ENCODE peak calls at places on chromosomes 3 and 15, in six cellular contexts. M is activated T-helper 1 cell treated with Interleukin-2 at 50 U/mL for 16 hours; O is KBM-7; L is activated naive CD4-positive, alpha-beta T cell treated with anti-CD3 and anti-CD28 coated beads, Interleukin-2, amount 50 U/mL, for 72 hours; Z is AG04450; N is naive thymus-derived CD4-positive, alpha-beta T cell. T is an unnamed sample.

GRCh38 chr15:22866066-22866465 is 27.6 kb downstream of the NIPA2 start:
- DNase-seq in M (no peak), O (no peak), L (no peak), Z (no peak), N (no peak), T (no peak)

GRCh38 chr3:190429681-190430080 is 20.0 kb downstream of the TMEM207 start:
- DNase-seq in M (no peak), O (no peak), L (no peak), Z (no peak), N (no peak), T (no peak)

GRCh38 chr3:32428092-32429068 is 36.7 kb downstream of the CMTM7 start:
- DNase-seq in M (no peak), O (peak), L (no peak), Z (no peak), N (peak), T (no peak)

GRCh38 chr3:182682263-182683229 is 110.8 kb upstream of the ATP11B start:
- DNase-seq in M (peak), O (peak), L (peak), Z (no peak), N (peak), T (peak)

GRCh38 chr3:14767245-14767593 is 51.5 kb upstream of the FGD5 start:
- DNase-seq in M (no peak), O (no peak), L (no peak), Z (no peak), N (no peak), T (no peak)

GRCh38 chr3:8157640-8158039 is 344.0 kb upstream of the LMCD1 start:
- DNase-seq in M (no peak), O (no peak), L (no peak), Z (no peak), N (no peak), T (no peak)

GRCh38 chr15:51341366-51342248 is at the start of gene GLDN:
- DNase-seq in M (no peak), O (no peak), L (no peak), Z (no peak), N (no peak), T (no peak)

GRCh38 chr15:40554164-40554530 is 10.7 kb downstream of the CCDC32 start:
- DNase-seq in M (no peak), O (no peak), L (no peak), Z (no peak), N (no peak), T (no peak)

GRCh38 chr15:85010114-85010471 is 28.4 kb downstream of the PDE8A start:
- DNase-seq in M (no peak), O (no peak), L (no peak), Z (no peak), N (no peak), T (no peak)

GRCh38 chr3:38627956-38628355 is 21.5 kb downstream of the SCN5A start:
- DNase-seq in M (no peak), O (peak), L (peak), Z (no peak), N (no peak), T (peak)

GRCh38 chr15:40472171-40472727 is 1.5 kb downstream of the CHST14 start:
- DNase-seq in M (no peak), O (no peak), L (no peak), Z (no peak), N (no peak), T (no peak)

GRCh38 chr3:11136871-11137626 is 17.2 kb upstream of the HRH1 start:
- DNase-seq in M (no peak), O (no peak), L (no peak), Z (peak), N (no peak), T (peak)

GRCh38 chr3:3800685-3801509 is 1.7 kb downstream of the LRRN1 start:
- DNase-seq in M (no peak), O (no peak), L (no peak), Z (no peak), N (no peak), T (no peak)

GRCh38 chr15:68378595-68378994 is 53.4 kb downstream of the ITGA11 start:
- DNase-seq in M (no peak), O (no peak), L (no peak), Z (no peak), N (no peak), T (no peak)

GRCh38 chr3:121324320-121324719 is 221.5 kb downstream of the POLQ start:
- DNase-seq in M (no peak), O (no peak), L (no peak), Z (no peak), N (no peak), T (no peak)

GRCh38 chr3:160885791-160886286 is 129.8 kb downstream of the PPM1L start:
- DNase-seq in M (no peak), O (peak), L (no peak), Z (peak), N (no peak), T (no peak)

GRCh38 chr3:139016430-139017048 is 4.2 kb downstream of the PRR23B start:
- DNase-seq in M (no peak), O (no peak), L (no peak), Z (no peak), N (no peak), T (no peak)

GRCh38 chr3:11384074-11384473 is 111.9 kb downstream of the ATG7 start:
- DNase-seq in M (no peak), O (no peak), L (no peak), Z (no peak), N (no peak), T (no peak)

GRCh38 chr15:58627046-58627445 is 122.5 kb downstream of the ADAM10 start:
- DNase-seq in M (no peak), O (no peak), L (no peak), Z (no peak), N (no peak), T (no peak)

GRCh38 chr15:85330941-85331588 is 49.3 kb upstream of the AKAP13 start:
- DNase-seq in M (peak), O (peak), L (peak), Z (no peak), N (peak), T (peak)

GRCh38 chr15:68681836-68682235 is 103.0 kb downstream of the CORO2B start:
- DNase-seq in M (no peak), O (no peak), L (no peak), Z (no peak), N (no peak), T (peak)

GRCh38 chr3:64067510-64068346 is 44.4 kb upstream of the PSMD6 start:
- DNase-seq in M (no peak), O (no peak), L (no peak), Z (no peak), N (no peak), T (no peak)

GRCh38 chr3:122085666-122086065 is 30.5 kb downstream of the CD86 start:
- DNase-seq in M (no peak), O (peak), L (no peak), Z (no peak), N (no peak), T (no peak)

GRCh38 chr15:67700023-67700422 is 125.3 kb upstream of the SKOR1 start:
- DNase-seq in M (no peak), O (no peak), L (no peak), Z (no peak), N (no peak), T (no peak)

GRCh38 chr3:48621461-48621869 is at the start of gene TMEM89:
- DNase-seq in M (no peak), O (no peak), L (no peak), Z (no peak), N (no peak), T (no peak)

GRCh38 chr3:13172644-13173013 is 99.4 kb upstream of the IQSEC1 start:
- DNase-seq in M (no peak), O (no peak), L (no peak), Z (no peak), N (no peak), T (no peak)

GRCh38 chr15:100729461-100729860 is 127.1 kb downstream of the ASB7 start:
- DNase-seq in M (no peak), O (no peak), L (peak), Z (no peak), N (no peak), T (no peak)

GRCh38 chr3:193231201-193231600 is 9.8 kb upstream of the PLAAT1 start:
- DNase-seq in M (no peak), O (no peak), L (no peak), Z (no peak), N (no peak), T (no peak)

GRCh38 chr3:155647988-155648591 is 96.8 kb downstream of the PLCH1 start:
- DNase-seq in M (no peak), O (peak), L (no peak), Z (no peak), N (no peak), T (no peak)

GRCh38 chr15:85764649-85765277 is 30.0 kb downstream of the KLHL25 start:
- DNase-seq in M (no peak), O (no peak), L (no peak), Z (no peak), N (no peak), T (no peak)

GRCh38 chr15:70569139-70569717 is 194.1 kb downstream of the UACA start:
- DNase-seq in M (no peak), O (peak), L (no peak), Z (peak), N (no peak), T (peak)

GRCh38 chr3:53049987-53050386 is 4.1 kb upstream of the SFMBT1 start:
- DNase-seq in M (no peak), O (no peak), L (no peak), Z (no peak), N (no peak), T (no peak)

GRCh38 chr15:47360296-47360695 is 357.0 kb upstream of the SEMA6D start:
- DNase-seq in M (no peak), O (no peak), L (no peak), Z (no peak), N (no peak), T (no peak)

GRCh38 chr3:120324185-120324584 is 25.0 kb downstream of the LRRC58 start:
- DNase-seq in M (no peak), O (no peak), L (no peak), Z (no peak), N (no peak), T (no peak)

GRCh38 chr3:28053759-28054158 is 187.7 kb upstream of the CMC1 start:
- DNase-seq in M (no peak), O (no peak), L (peak), Z (no peak), N (no peak), T (no peak)

GRCh38 chr3:51675201-51675611 is 4.2 kb downstream of the TEX264 start:
- DNase-seq in M (no peak), O (no peak), L (no peak), Z (no peak), N (no peak), T (no peak)

GRCh38 chr3:146589899-146590508 is 15.1 kb downstream of the PLSCR5 start:
- DNase-seq in M (no peak), O (peak), L (no peak), Z (peak), N (no peak), T (peak)

GRCh38 chr15:61046291-61046690 is 182.8 kb downstream of the RORA start:
- DNase-seq in M (no peak), O (no peak), L (no peak), Z (no peak), N (no peak), T (no peak)